ENCODE peak calls at places on chromosomes 4 and X, in ten cellular contexts. C is activated naive CD4-positive, alpha-beta T cell treated with anti-CD3 and anti-CD28 coated beads, Interleukin-2, amount 50 U/mL, for 16 hours; Y is lower leg skin; T is stimulated activated CD8-positive, alpha-beta memory T cell treated with anti-CD3 and anti-CD28 coated beads, Interleukin-7, amount 100 ng/mL, for 1 hour; G is DMS153; Q is AG09319; D is frontal cortex; L is amniotic stem cell; N is NCI-H82; S is fibroblast of villous mesenchyme. X is an unnamed sample.

GRCh38 chr4:97558204-97558804 is 585.0 kb downstream of the STPG2 start:
- DNase-seq in C (no peak), Y (no peak), T (no peak), G (no peak), Q (no peak), D (no peak), L (no peak), N (peak; percentile 10), S (no peak), X (no peak)

GRCh38 chr4:173367285-173367684 is 3.5 kb upstream of the SAP30 start:
- DNase-seq in C (no peak), Y (no peak), T (no peak), G (no peak), Q (no peak), D (no peak), L (no peak), N (no peak), S (no peak), X (peak; percentile 23)

GRCh38 chrX:96407501-96407900 is 277.1 kb upstream of the DIAPH2 start:
- DNase-seq in C (no peak), Y (peak; percentile 15), T (no peak), G (no peak), Q (peak; percentile 38), D (no peak), L (peak; percentile 9), N (no peak), S (peak; percentile 76), X (no peak)

GRCh38 chrX:9730752-9731151 is 34.9 kb downstream of the GPR143 start:
- DNase-seq in C (no peak), Y (no peak), T (no peak), G (no peak), Q (no peak), D (no peak), L (no peak), N (no peak), S (no peak), X (no peak)

GRCh38 chrX:9888953-9889470 is 78.1 kb upstream of the CLDN34 start:
- DNase-seq in C (no peak), Y (no peak), T (no peak), G (no peak), Q (no peak), D (no peak), L (no peak), N (no peak), S (peak; percentile 77), X (no peak)

GRCh38 chr4:145703850-145704528 is 24.0 kb downstream of the C4orf51 start:
- DNase-seq in C (no peak), Y (no peak), T (no peak), G (no peak), Q (no peak), D (no peak), L (no peak), N (no peak), S (no peak), X (no peak)

GRCh38 chr4:59127748-59128147 is 2017.6 kb upstream of the IGFBP7 start:
- DNase-seq in C (no peak), Y (no peak), T (no peak), G (no peak), Q (no peak), D (no peak), L (no peak), N (no peak), S (no peak), X (no peak)

GRCh38 chr4:127240721-127241120 is 392.0 kb upstream of the INTU start:
- DNase-seq in C (no peak), Y (no peak), T (no peak), G (no peak), Q (no peak), D (no peak), L (no peak), N (no peak), S (peak; percentile 19), X (no peak)

GRCh38 chr4:95102391-95102790 is 344.6 kb downstream of the BMPR1B start:
- DNase-seq in C (no peak), Y (no peak), T (no peak), G (no peak), Q (no peak), D (no peak), L (no peak), N (no peak), S (no peak), X (no peak)

GRCh38 chrX:118974908-118975671 is 672 bp downstream of the LONRF3 start:
- DNase-seq in C (peak; percentile 60), Y (no peak), T (peak; percentile 13), G (no peak), Q (no peak), D (peak; percentile 14), L (no peak), N (peak; percentile 50), S (no peak), X (peak; percentile 33)

GRCh38 chrX:154430916-154431315 is 2.4 kb downstream of the ATP6AP1 start:
- DNase-seq in C (no peak), Y (no peak), T (no peak), G (no peak), Q (no peak), D (no peak), L (no peak), N (no peak), S (no peak), X (no peak)

GRCh38 chrX:75118296-75118695 is 37.8 kb downstream of the ABCB7 start:
- DNase-seq in C (no peak), Y (no peak), T (no peak), G (no peak), Q (no peak), D (no peak), L (no peak), N (no peak), S (no peak), X (no peak)

GRCh38 chrX:38727668-38728067 is 73.6 kb upstream of the MID1IP1 start:
- DNase-seq in C (no peak), Y (no peak), T (no peak), G (no peak), Q (no peak), D (no peak), L (no peak), N (no peak), S (no peak), X (no peak)

GRCh38 chrX:106481341-106481740 is 130.4 kb upstream of the RADX start:
- DNase-seq in C (peak; percentile 11), Y (peak; percentile 20), T (no peak), G (no peak), Q (no peak), D (peak; percentile 12), L (peak; percentile 20), N (peak; percentile 78), S (peak; percentile 33), X (peak; percentile 48)

GRCh38 chr4:89482248-89482647 is 174.6 kb upstream of the GPRIN3 start:
- DNase-seq in C (no peak), Y (no peak), T (no peak), G (peak; percentile 68), Q (no peak), D (no peak), L (no peak), N (peak; percentile 77), S (peak; percentile 54), X (peak; percentile 62)

X was measured in ACHN.